ENCODE peak calls at places on chromosome 5, in seven cellular contexts. F is ovary; D is heart left ventricle; E is mammary epithelial cell; N is SK-N-SH; C is CD8-positive, alpha-beta T cell; T is GM12878. L is an unnamed sample.

GRCh38 chr5:36904677-36905076 is 28.1 kb downstream of the NIPBL start:
- DNase-seq in F (no peak), D (no peak), E (no peak), N (no peak), C (no peak), T (no peak), L (no peak)

GRCh38 chr5:157266286-157267007 is 524 bp downstream of the CYFIP2 start:
- DNase-seq in F (peak; percentile 27), D (no peak), E (no peak), N (no peak), C (peak; percentile 69), T (no peak), L (peak; percentile 17)

GRCh38 chr5:180367991-180368390 is 14.9 kb upstream of the GFPT2 start:
- DNase-seq in F (no peak), D (no peak), E (no peak), N (no peak), C (no peak), T (no peak), L (no peak)

GRCh38 chr5:67234671-67235176 is 38.1 kb upstream of the CD180 start:
- DNase-seq in F (no peak), D (peak; percentile 57), E (peak; percentile 67), N (no peak), C (no peak), T (no peak), L (peak; percentile 43)

GRCh38 chr5:1555011-1555807 is 31.4 kb upstream of the LPCAT1 start:
- DNase-seq in F (no peak), D (no peak), E (peak; percentile 85), N (no peak), C (peak; percentile 36), T (no peak), L (no peak)

GRCh38 chr5:178368278-178368677 is 135.7 kb upstream of the PHYKPL start:
- DNase-seq in F (no peak), D (no peak), E (no peak), N (no peak), C (no peak), T (no peak), L (no peak)

GRCh38 chr5:151448038-151448985 is 909 bp downstream of the SLC36A1 start:
- DNase-seq in F (no peak), D (no peak), E (peak; percentile 42), N (no peak), C (no peak), T (no peak), L (peak; percentile 26)

GRCh38 chr5:168209987-168210386 is 81.5 kb upstream of the WWC1 start:
- DNase-seq in F (no peak), D (no peak), E (no peak), N (no peak), C (no peak), T (no peak), L (no peak)

GRCh38 chr5:66122379-66123034 is 21.6 kb upstream of the SREK1 start:
- DNase-seq in F (no peak), D (no peak), E (peak; percentile 32), N (no peak), C (no peak), T (no peak), L (no peak)

GRCh38 chr5:134142806-134143205 is 28.3 kb downstream of the TCF7 start:
- DNase-seq in F (no peak), D (peak; percentile 4), E (no peak), N (no peak), C (peak; percentile 54), T (no peak), L (no peak)

GRCh38 chr5:172508471-172509404 is 54.4 kb upstream of the SH3PXD2B start:
- DNase-seq in F (peak; percentile 16), D (peak; percentile 4), E (no peak), N (no peak), C (peak; percentile 29), T (no peak), L (no peak)

GRCh38 chr5:102974177-102974576 is 145.8 kb downstream of the GIN1 start:
- DNase-seq in F (no peak), D (no peak), E (no peak), N (no peak), C (no peak), T (no peak), L (no peak)

GRCh38 chr5:135337064-135337463 is 62.0 kb downstream of the MACROH2A1 start:
- DNase-seq in F (no peak), D (peak; percentile 33), E (peak; percentile 43), N (peak; percentile 55), C (no peak), T (no peak), L (no peak)

GRCh38 chr5:134581241-134581981 is 51.2 kb downstream of the SAR1B start:
- DNase-seq in F (no peak), D (no peak), E (no peak), N (peak; percentile 42), C (no peak), T (no peak), L (no peak)

GRCh38 chr5:154829589-154830218 is 20.7 kb downstream of the FAXDC2 start:
- DNase-seq in F (no peak), D (no peak), E (peak; percentile 97), N (no peak), C (peak; percentile 56), T (no peak), L (no peak)

GRCh38 chr5:80884851-80885697 is 75.1 kb upstream of the RASGRF2 start:
- DNase-seq in F (no peak), D (no peak), E (peak; percentile 6), N (no peak), C (no peak), T (no peak), L (no peak)

GRCh38 chr5:133842846-133843725 is 125.3 kb downstream of the C5orf15 start:
- DNase-seq in F (no peak), D (no peak), E (no peak), N (no peak), C (no peak), T (no peak), L (peak; percentile 71)

GRCh38 chr5:76290321-76290757 is 112.7 kb upstream of the IQGAP2 start:
- DNase-seq in F (no peak), D (no peak), E (peak; percentile 90), N (no peak), C (no peak), T (no peak), L (no peak)

GRCh38 chr5:135660826-135661555 is 82.2 kb upstream of the CXCL14 start:
- DNase-seq in F (no peak), D (no peak), E (no peak), N (no peak), C (no peak), T (no peak), L (no peak)

GRCh38 chr5:59367791-59368394 is 525.6 kb downstream of the PDE4D start:
- DNase-seq in F (peak; percentile 56), D (peak; percentile 34), E (peak; percentile 44), N (peak; percentile 39), C (peak; percentile 49), T (no peak), L (peak; percentile 67)

GRCh38 chr5:133047404-133047803 is 4.4 kb upstream of the HSPA4 start:
- DNase-seq in F (no peak), D (no peak), E (no peak), N (no peak), C (no peak), T (no peak), L (no peak)

GRCh38 chr5:79774171-79774854 is 84.7 kb downstream of the CMYA5 start:
- DNase-seq in F (no peak), D (peak; percentile 30), E (peak; percentile 54), N (peak; percentile 38), C (no peak), T (no peak), L (peak; percentile 30)

DNA sequence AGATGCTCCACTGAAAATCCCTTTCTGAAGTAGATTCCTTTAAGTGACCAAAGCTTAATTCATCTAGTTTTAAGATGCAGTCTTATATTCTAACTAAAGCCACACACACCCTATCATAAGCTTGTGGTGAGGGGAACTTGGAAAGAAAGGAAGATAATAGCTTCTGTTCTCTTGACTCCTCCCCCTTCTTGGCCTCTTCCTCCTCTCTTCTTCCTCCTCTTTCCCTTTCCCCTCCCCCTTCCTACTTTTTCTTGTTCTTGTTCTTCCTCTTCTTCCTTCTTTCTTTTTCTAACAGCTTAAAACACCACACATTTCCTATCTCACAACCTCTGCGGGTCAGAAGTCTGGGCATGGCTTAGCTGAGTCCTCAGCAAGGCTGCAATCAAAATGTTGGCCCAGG is 23.5 kb downstream of the IL7R start:
- DNase-seq in F (no peak), D (no peak), E (no peak), N (no peak), C (no peak), T (no peak), L (no peak)
- H3K36me3 ChIP-seq in F (no peaks in the 10 kb centered on the region), D (no peaks in the 10 kb centered on the region), E (no peaks in the 10 kb centered on the region), N (no peaks in the 10 kb centered on the region), C (peaks cover 35% of the 10 kb centered on the region), T (no peaks in the 10 kb centered on the region), L (no peaks in the 10 kb centered on the region)

GRCh38 chr5:116035123-116035522 is 2.9 kb downstream of the ARL14EPL start:
- DNase-seq in F (no peak), D (no peak), E (peak; percentile 3), N (no peak), C (no peak), T (no peak), L (no peak)
- H3K36me3 ChIP-seq in F (no peaks in the 10 kb centered on the region), D (no peaks in the 10 kb centered on the region), E (no peaks in the 10 kb centered on the region), N (no peaks in the 10 kb centered on the region), C (no peaks in the 10 kb centered on the region), T (no peaks in the 10 kb centered on the region), L (no peaks in the 10 kb centered on the region)

GRCh38 chr5:131324311-131324710 is 60.5 kb downstream of the CDC42SE2 start:
- DNase-seq in F (no peak), D (peak; percentile 18), E (no peak), N (no peak), C (no peak), T (no peak), L (no peak)

GRCh38 chr5:131322926-131323325 is 59.1 kb downstream of the CDC42SE2 start:
- DNase-seq in F (no peak), D (no peak), E (peak; percentile 77), N (no peak), C (no peak), T (no peak), L (no peak)

GRCh38 chr5:131321066-131321465 is 57.2 kb downstream of the CDC42SE2 start:
- DNase-seq in F (no peak), D (no peak), E (no peak), N (no peak), C (no peak), T (no peak), L (no peak)

GRCh38 chr5:131318455-131318854 is 54.6 kb downstream of the CDC42SE2 start:
- DNase-seq in F (no peak), D (no peak), E (no peak), N (no peak), C (no peak), T (no peak), L (no peak)

GRCh38 chr5:131323378-131323777 is 59.5 kb downstream of the CDC42SE2 start:
- DNase-seq in F (no peak), D (no peak), E (no peak), N (no peak), C (no peak), T (no peak), L (no peak)
- H3K36me3 ChIP-seq in F (no peaks in the 10 kb centered on the region), D (no peaks in the 10 kb centered on the region), E (no peaks in the 10 kb centered on the region), N (no peaks in the 10 kb centered on the region), C (peaks cover 9% of the 10 kb centered on the region), T (peaks cover 29% of the 10 kb centered on the region), L (no peaks in the 10 kb centered on the region)

GRCh38 chr5:98913911-98914310 is 14.9 kb downstream of the CHD1 start:
- DNase-seq in F (no peak), D (no peak), E (no peak), N (no peak), C (no peak), T (no peak), L (no peak)

GRCh38 chr5:98921947-98922508 is 6.8 kb downstream of the CHD1 start:
- DNase-seq in F (no peak), D (no peak), E (no peak), N (no peak), C (no peak), T (no peak), L (no peak)

GRCh38 chr5:98916540-98916939 is 12.3 kb downstream of the CHD1 start:
- DNase-seq in F (no peak), D (no peak), E (no peak), N (no peak), C (no peak), T (no peak), L (no peak)

GRCh38 chr5:98917433-98917832 is 11.4 kb downstream of the CHD1 start:
- DNase-seq in F (no peak), D (no peak), E (no peak), N (no peak), C (no peak), T (no peak), L (no peak)
- H3K36me3 ChIP-seq in F (no peaks in the 10 kb centered on the region), D (peaks cover 67% of the 10 kb centered on the region), E (peaks cover 10% of the 10 kb centered on the region), N (peaks cover 18% of the 10 kb centered on the region), C (peaks cover 3% of the 10 kb centered on the region), T (peaks cover 16% of the 10 kb centered on the region), L (peaks cover 73% of the 10 kb centered on the region)